ENCODE peak calls at places on chromosome 20, in seven cellular contexts. F is foreskin keratinocyte, P is heart right ventricle, R is cardiac fibroblast, K is HepG2, L is stomach, B is HCT116. U is an unnamed sample.

GRCh38 chr20:56501116-56501515 is 23.4 kb upstream of the FAM209A start:
- DNase-seq in F (no peak), P (no peak), R (no peak), K (no peak), L (no peak), B (no peak), U (no peak)

GRCh38 chr20:33773412-33774089 is 37.6 kb upstream of the CHMP4B start:
- DNase-seq in F (no peak), P (no peak), R (no peak), K (no peak), L (no peak), B (no peak), U (no peak)

GRCh38 chr20:17925300-17925939 is 43.2 kb downstream of the SNX5 start:
- DNase-seq in F (no peak), P (no peak), R (peak), K (no peak), L (no peak), B (no peak), U (no peak)

GRCh38 chr20:37386505-37387201 is 40.7 kb downstream of the SRC start:
- DNase-seq in F (no peak), P (no peak), R (no peak), K (no peak), L (no peak), B (no peak), U (no peak)

GRCh38 chr20:2206957-2207769 is 88.6 kb upstream of the TGM3 start:
- DNase-seq in F (peak), P (peak), R (peak), K (peak), L (peak), B (peak), U (peak)

GRCh38 chr20:54598351-54598750 is 123.0 kb downstream of the DOK5 start:
- DNase-seq in F (no peak), P (no peak), R (no peak), K (no peak), L (no peak), B (no peak), U (no peak)

GRCh38 chr20:4820833-4821518 is 99.3 kb downstream of the PRND start:
- DNase-seq in F (peak), P (no peak), R (peak), K (no peak), L (no peak), B (no peak), U (peak)

GRCh38 chr20:22371843-22372242 is 212.5 kb downstream of the FOXA2 start:
- DNase-seq in F (no peak), P (no peak), R (no peak), K (no peak), L (no peak), B (no peak), U (no peak)

GRCh38 chr20:44702776-44703175 is 12.4 kb upstream of the CCN5 start:
- DNase-seq in F (no peak), P (peak), R (peak), K (no peak), L (peak), B (no peak), U (peak)

GRCh38 chr20:8662433-8662954 is 406.4 kb upstream of the PLCB4 start:
- DNase-seq in F (no peak), P (no peak), R (no peak), K (no peak), L (no peak), B (no peak), U (no peak)

GRCh38 chr20:53865905-53866786 is 204.2 kb downstream of the BCAS1 start:
- DNase-seq in F (peak), P (no peak), R (peak), K (peak), L (peak), B (no peak), U (peak)

GRCh38 chr20:58853976-58854637 is 1.6 kb downstream of the GNAS start:
- DNase-seq in F (no peak), P (no peak), R (no peak), K (no peak), L (no peak), B (no peak), U (no peak)

GRCh38 chr20:43691928-43692524 is 25.1 kb downstream of the MYBL2 start:
- DNase-seq in F (peak), P (no peak), R (peak), K (peak), L (peak), B (peak), U (peak)

GRCh38 chr20:37081717-37082289 is 14.0 kb downstream of the RBL1 start:
- DNase-seq in F (no peak), P (no peak), R (peak), K (no peak), L (no peak), B (no peak), U (no peak)

GRCh38 chr20:50251992-50252491 is 61.4 kb downstream of the CEBPB start:
- DNase-seq in F (peak), P (no peak), R (no peak), K (no peak), L (no peak), B (no peak), U (peak)

GRCh38 chr20:20373046-20373706 is 5.3 kb downstream of the INSM1 start:
- DNase-seq in F (peak), P (no peak), R (peak), K (no peak), L (no peak), B (no peak), U (peak)

GRCh38 chr20:34074101-34074760 is 37.8 kb downstream of the EIF2S2 start:
- DNase-seq in F (no peak), P (no peak), R (no peak), K (no peak), L (no peak), B (no peak), U (no peak)

GRCh38 chr20:45963059-45964011 is 8.7 kb downstream of the ZNF335 start:
- DNase-seq in F (no peak), P (no peak), R (peak), K (peak), L (no peak), B (no peak), U (peak)

GRCh38 chr20:24149881-24150307 is 161.3 kb upstream of the GGTLC1 start:
- DNase-seq in F (no peak), P (peak), R (no peak), K (peak), L (no peak), B (no peak), U (no peak)

GRCh38 chr20:54619181-54619580 is 143.8 kb downstream of the DOK5 start:
- DNase-seq in F (no peak), P (no peak), R (no peak), K (no peak), L (no peak), B (peak), U (peak)

GRCh38 chr20:34708621-34709043 is 4.5 kb downstream of the TP53INP2 start:
- DNase-seq in F (no peak), P (peak), R (peak), K (no peak), L (peak), B (no peak), U (peak)

GRCh38 chr20:9600562-9600961 is 86.2 kb downstream of the LAMP5 start:
- DNase-seq in F (no peak), P (no peak), R (no peak), K (no peak), L (no peak), B (no peak), U (no peak)

GRCh38 chr20:31640259-31640658 is 2.5 kb downstream of the COX4I2 start:
- DNase-seq in F (no peak), P (no peak), R (no peak), K (no peak), L (no peak), B (no peak), U (no peak)

GRCh38 chr20:31643522-31643921 is 5.8 kb downstream of the COX4I2 start:
- DNase-seq in F (no peak), P (no peak), R (no peak), K (no peak), L (no peak), B (no peak), U (no peak)

GRCh38 chr20:31642837-31643236 is 5.1 kb downstream of the COX4I2 start:
- DNase-seq in F (no peak), P (no peak), R (no peak), K (no peak), L (no peak), B (no peak), U (no peak)

GRCh38 chr20:31641391-31641790 is 3.7 kb downstream of the COX4I2 start:
- DNase-seq in F (no peak), P (no peak), R (no peak), K (no peak), L (no peak), B (no peak), U (no peak)

DNA sequence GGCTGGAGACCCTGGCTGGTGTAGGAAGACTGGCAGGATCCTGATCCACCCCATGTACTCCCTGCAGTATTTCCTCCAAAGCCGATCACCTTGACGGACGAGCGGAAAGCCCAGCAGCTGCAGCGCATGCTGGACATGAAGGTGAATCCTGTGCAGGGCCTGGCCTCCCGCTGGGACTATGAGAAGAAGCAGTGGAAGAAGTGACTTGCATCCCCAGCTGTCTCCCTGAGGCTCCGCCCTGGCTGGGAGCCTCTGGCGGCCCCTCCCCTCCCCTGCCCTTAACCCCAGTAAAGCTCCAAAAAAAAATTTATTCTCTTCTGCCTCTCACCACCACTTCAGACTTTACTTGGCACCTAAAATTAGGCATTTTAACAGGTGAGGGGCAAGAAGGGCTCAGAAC is 7.0 kb downstream of the COX4I2 start:
- DNase-seq in F (no peak), P (no peak), R (no peak), K (no peak), L (no peak), B (no peak), U (no peak)
- TF ChIP-seq CTCF in F (no peak), P (no peak), R (no peak), K (no peak), L (no peak), B (no peak), U (no peak)

DNA sequence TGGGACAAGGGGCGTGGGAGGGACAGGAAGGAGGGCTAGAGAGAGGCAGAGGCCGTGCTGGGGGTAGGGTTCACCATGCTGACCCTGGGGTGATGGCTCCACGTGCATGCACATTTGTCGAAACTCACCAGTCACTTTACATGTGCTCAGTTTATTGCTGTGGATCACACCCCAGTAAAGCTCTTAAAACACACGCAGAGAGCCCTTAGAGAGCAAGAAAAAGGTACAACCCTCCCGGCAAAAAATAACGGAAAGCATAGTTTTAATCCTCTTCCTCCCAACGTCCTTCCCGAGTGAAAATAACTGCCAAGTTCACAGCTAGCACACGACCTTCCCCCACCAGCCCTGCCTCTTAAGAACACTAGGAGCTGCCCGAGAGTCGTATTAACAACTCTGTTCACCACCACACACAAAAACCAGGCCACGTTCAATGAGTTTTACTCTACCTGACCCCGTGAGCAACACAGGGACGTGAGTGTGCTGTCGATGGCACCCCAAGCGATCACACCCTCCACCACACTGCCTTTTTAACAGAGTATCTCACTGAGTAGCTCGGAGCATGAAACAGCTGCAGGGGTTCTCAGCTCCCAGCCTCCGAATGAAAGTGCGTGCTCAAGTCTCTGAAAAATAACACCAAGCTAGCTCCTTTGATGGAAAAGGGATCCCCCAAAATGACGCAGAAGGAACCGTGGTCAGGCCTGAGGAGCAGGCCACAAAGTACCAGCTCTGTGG is 39.7 kb downstream of the TAF4 start:
- DNase-seq in F (no peak), P (no peak), R (peak), K (peak), L (no peak), B (no peak), U (peak)
- TF ChIP-seq CTCF in F (no peak), P (peak), R (peak), K (peak), L (no peak), B (no peak), U (peak)

DNA sequence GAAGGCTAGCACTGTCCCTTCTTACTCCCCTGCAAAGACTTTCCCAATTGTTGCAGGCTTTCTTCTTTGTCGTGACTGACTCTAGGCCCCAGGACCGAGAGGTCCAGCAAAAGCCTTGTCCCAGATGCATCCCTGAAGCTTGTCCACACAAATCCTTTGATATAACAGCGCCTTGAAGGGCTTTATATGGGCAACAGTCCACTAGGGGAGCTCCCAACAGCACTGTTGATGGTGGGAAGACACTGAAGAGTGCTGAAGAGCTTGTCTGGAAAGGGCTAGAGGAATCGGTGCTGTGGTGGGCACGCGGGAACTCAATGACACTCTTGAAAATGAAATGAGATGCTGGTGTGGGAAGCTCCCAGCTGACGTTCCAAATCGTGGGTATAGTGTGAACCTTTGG is 316.1 kb upstream of the CDH4 start:
- DNase-seq in F (no peak), P (no peak), R (no peak), K (no peak), L (no peak), B (no peak), U (no peak)
- TF ChIP-seq CTCF in F (no peak), P (no peak), R (no peak), K (no peak), L (no peak), B (no peak), U (no peak)

GRCh38 chr20:63280929-63281545 is 8.4 kb downstream of the ARFGAP1 start:
- DNase-seq in F (no peak), P (peak), R (no peak), K (no peak), L (no peak), B (no peak), U (no peak)
- TF ChIP-seq CTCF in F (peak), P (no peak), R (peak), K (peak), L (no peak), B (peak), U (no peak)

U was measured in fibroblast of lung.